ENCODE peak calls at places on chromosomes 16 and 17, in six cellular contexts. Y is PC-9, V is MM.1S, P is GM23338, K is GM23248, L is SK-N-SH. U is an unnamed sample.

GRCh38 chr17:82160081-82160480 is 52.6 kb downstream of the CCDC57 start:
- DNase-seq in K (peak; percentile 12), Y (no peak), L (no peak), V (no peak), P (no peak), U (peak; percentile 91)

GRCh38 chr17:41037853-41038350 is 3.2 kb upstream of the KRTAP1-3 start:
- DNase-seq in Y (no peak), K (no peak), L (no peak), V (no peak), P (peak; percentile 41), U (no peak)

GRCh38 chr16:11087691-11088431 is 143.5 kb downstream of the CLEC16A start:
- DNase-seq in V (no peak), L (no peak), P (peak; percentile 42), Y (no peak), K (no peak), U (no peak)

GRCh38 chr16:2773188-2773968 is 3.7 kb downstream of the ELOB start:
- DNase-seq in Y (peak; percentile 49), L (no peak), P (no peak), K (peak; percentile 68), V (no peak), U (peak; percentile 50)

GRCh38 chr17:39705786-39706348 is 6.0 kb downstream of the ERBB2 start:
- DNase-seq in L (no peak), K (no peak), P (no peak), Y (peak; percentile 96), V (no peak), U (peak; percentile 88)

GRCh38 chr17:61833536-61834203 is 29.7 kb downstream of the BRIP1 start:
- DNase-seq in K (peak; percentile 77), P (peak; percentile 19), V (no peak), Y (peak; percentile 90), L (no peak), U (peak; percentile 96)

GRCh38 chr16:54584121-54584520 is 297.5 kb upstream of the IRX3 start:
- DNase-seq in K (no peak), V (no peak), P (no peak), L (no peak), Y (peak; percentile 52), U (no peak)

GRCh38 chr17:82458885-82459424 is 414 bp downstream of the NARF start:
- DNase-seq in L (peak; percentile 76), K (peak; percentile 56), Y (no peak), P (peak; percentile 52), V (peak; percentile 21), U (peak; percentile 6)

GRCh38 chr17:43219746-43220380 is 8.2 kb downstream of the TMEM106A start:
- DNase-seq in V (no peak), P (no peak), K (no peak), Y (no peak), L (no peak), U (no peak)

GRCh38 chr16:59224426-59224825 is 490.3 kb upstream of the GOT2 start:
- DNase-seq in Y (no peak), P (no peak), K (no peak), V (no peak), L (no peak), U (no peak)

GRCh38 chr16:35642322-35642835 is 2183.0 kb downstream of the TP53TG3F start:
- DNase-seq in K (no peak), P (no peak), Y (no peak), V (no peak), L (no peak), U (no peak)

GRCh38 chr17:58156839-58157803 is 8.9 kb downstream of the OR4D1 start:
- DNase-seq in L (peak; percentile 85), P (peak; percentile 87), K (peak; percentile 26), Y (no peak), V (no peak), U (no peak)

GRCh38 chr17:82008941-82009405 is 13.7 kb downstream of the CENPX start:
- DNase-seq in Y (no peak), L (no peak), V (no peak), P (no peak), K (no peak), U (no peak)

GRCh38 chr17:4712526-4712925 is 2.1 kb downstream of the ARRB2 start:
- DNase-seq in V (no peak), P (no peak), L (no peak), Y (no peak), K (no peak), U (no peak)

GRCh38 chr16:16790597-16790996 is 411.7 kb downstream of the NPIPA7 start:
- DNase-seq in Y (no peak), L (no peak), P (no peak), K (no peak), V (no peak), U (no peak)

GRCh38 chr16:28873543-28874201 is 4.6 kb upstream of the ATP2A1 start:
- DNase-seq in K (peak; percentile 43), P (peak; percentile 78), V (peak; percentile 21), L (peak; percentile 84), Y (no peak), U (peak; percentile 28)

GRCh38 chr16:82835487-82836160 is 208.9 kb downstream of the CDH13 start:
- DNase-seq in Y (no peak), L (no peak), V (no peak), P (peak; percentile 3), K (peak; percentile 63), U (no peak)

GRCh38 chr16:70717065-70717464 is 31.2 kb upstream of the MTSS2 start:
- DNase-seq in P (no peak), V (no peak), Y (no peak), K (no peak), L (no peak), U (no peak)

GRCh38 chr16:24541534-24541933 is 2.2 kb downstream of the RBBP6 start:
- DNase-seq in P (no peak), L (no peak), V (peak; percentile 52), Y (no peak), K (no peak), U (no peak)

GRCh38 chr17:43816336-43817320 is 16.3 kb downstream of the MPP3 start:
- DNase-seq in V (no peak), K (no peak), P (no peak), Y (no peak), L (no peak), U (no peak)

GRCh38 chr16:22214893-22215292 is 8.8 kb downstream of the EEF2K start:
- DNase-seq in L (no peak), K (no peak), P (peak; percentile 48), V (no peak), Y (no peak), U (no peak)

GRCh38 chr17:82930924-82931695 is 91.3 kb upstream of the ZNF750 start:
- DNase-seq in Y (no peak), P (no peak), L (no peak), V (no peak), K (no peak), U (no peak)

GRCh38 chr17:19876524-19877161 is 8.9 kb upstream of the ULK2 start:
- DNase-seq in L (no peak), Y (no peak), P (no peak), K (no peak), V (no peak), U (no peak)

GRCh38 chr16:87259431-87259830 is 57.8 kb downstream of the C16orf95 start:
- DNase-seq in P (no peak), L (no peak), K (no peak), Y (no peak), V (no peak), U (no peak)

GRCh38 chr17:6048486-6048885 is 21.7 kb upstream of the WSCD1 start:
- DNase-seq in Y (no peak), K (no peak), V (no peak), L (no peak), P (no peak), U (no peak)

GRCh38 chr16:19291459-19291858 is 5.9 kb downstream of the CLEC19A start:
- DNase-seq in K (peak; percentile 9), P (peak; percentile 75), V (no peak), L (no peak), Y (peak; percentile 62), U (peak; percentile 20)

GRCh38 chr17:35871415-35871814 is 2.7 kb upstream of the HEATR9 start:
- DNase-seq in K (no peak), P (peak; percentile 70), V (no peak), L (no peak), Y (no peak), U (no peak)

DNA sequence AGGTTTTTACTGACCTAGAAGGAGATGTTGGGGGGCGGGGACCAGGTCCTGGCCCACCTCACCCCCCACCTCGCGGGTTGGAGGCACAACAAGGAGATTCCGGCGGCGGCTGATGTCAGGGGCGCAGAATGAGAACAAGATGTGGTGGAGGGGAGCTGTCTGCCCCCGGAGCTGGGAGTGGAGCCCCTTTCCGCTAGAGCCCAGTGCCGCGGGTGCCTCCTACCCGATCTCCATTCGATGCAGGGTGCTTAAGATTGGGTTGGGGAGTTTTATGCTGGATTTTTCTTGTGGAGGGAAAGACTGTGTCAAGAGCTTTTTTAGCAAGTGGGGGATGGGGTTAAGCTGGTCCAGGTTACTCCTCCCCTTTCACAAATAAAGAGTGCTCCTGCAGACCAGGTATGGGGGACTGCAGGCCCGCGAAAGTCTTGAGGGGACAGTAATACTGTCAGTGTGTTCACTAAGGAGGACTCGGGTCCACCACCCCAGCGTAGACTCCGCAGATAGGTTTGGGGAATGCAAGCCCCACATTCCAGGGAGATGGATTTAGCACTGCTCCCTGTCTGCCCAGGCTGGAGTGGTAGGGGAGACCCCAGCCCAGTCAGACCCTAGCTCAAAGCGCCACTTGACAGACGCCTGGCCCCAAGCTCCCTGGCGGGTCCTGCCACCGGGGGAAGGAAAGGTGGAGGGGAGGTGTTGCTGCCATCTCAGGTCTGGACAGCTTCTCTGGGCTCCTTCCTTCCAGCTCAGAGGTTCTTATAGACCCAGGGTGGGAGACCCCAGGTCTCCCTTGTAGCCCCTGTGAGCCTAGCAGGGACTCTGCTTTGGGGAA is 2.0 kb downstream of the CACNA1G start:
- DNase-seq in L (no peak), Y (no peak), V (no peak), K (peak; percentile 37), P (peak; percentile 53), U (no peak)
- H3F3A ChIP-seq in L (peaks cover 20% of the 10 kb centered on the region), Y (peaks cover 24% of the 10 kb centered on the region), V (no peaks in the 10 kb centered on the region), K (peaks cover 10% of the 10 kb centered on the region), P (peaks cover 9% of the 10 kb centered on the region), U (no peaks in the 10 kb centered on the region)

DNA sequence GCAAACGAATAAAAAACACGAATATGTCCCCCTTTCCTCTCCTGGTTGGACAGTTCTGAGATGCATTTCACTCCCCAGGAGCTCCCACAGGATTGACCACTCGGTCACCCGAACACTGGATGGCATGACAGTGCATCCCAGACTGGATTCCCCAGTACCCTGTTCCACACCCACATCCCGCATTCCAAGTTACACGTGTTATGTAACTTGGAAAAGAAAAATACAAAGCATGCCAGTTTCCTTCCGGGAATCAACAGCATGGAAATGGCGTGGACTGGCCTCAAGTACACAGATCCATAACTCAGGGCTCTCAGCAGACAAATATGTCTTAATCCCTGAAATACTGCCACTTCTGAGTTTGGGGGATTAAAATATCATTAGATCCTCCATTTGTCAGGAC is 12.6 kb upstream of the KLHL36 start:
- DNase-seq in K (no peak), V (no peak), P (no peak), Y (no peak), L (no peak), U (no peak)
- H3F3A ChIP-seq in K (no peaks in the 10 kb centered on the region), V (peaks cover 4% of the 10 kb centered on the region), P (no peaks in the 10 kb centered on the region), Y (no peaks in the 10 kb centered on the region), L (peaks cover 4% of the 10 kb centered on the region), U (no peaks in the 10 kb centered on the region)

GRCh38 chr17:8382052-8382879 is 727 bp downstream of the RPL26 start:
- DNase-seq in K (peak; percentile 42), P (no peak), V (peak; percentile 33), L (no peak), Y (no peak), U (peak; percentile 4)
- H3F3A ChIP-seq in K (peaks cover 65% of the 10 kb centered on the region), P (peaks cover 53% of the 10 kb centered on the region), V (peaks cover 51% of the 10 kb centered on the region), L (peaks cover 72% of the 10 kb centered on the region), Y (peaks cover 71% of the 10 kb centered on the region), U (peaks cover 2% of the 10 kb centered on the region)

GRCh38 chr16:51152691-51153261 is 1.7 kb upstream of the SALL1 start:
- DNase-seq in V (no peak), Y (no peak), P (peak; percentile 71), K (peak; percentile 80), L (peak; percentile 42), U (no peak)
- H3F3A ChIP-seq in V (no peaks in the 10 kb centered on the region), Y (no peaks in the 10 kb centered on the region), P (no peaks in the 10 kb centered on the region), K (peaks cover 19% of the 10 kb centered on the region), L (no peaks in the 10 kb centered on the region), U (no peaks in the 10 kb centered on the region)

GRCh38 chr16:81265658-81266451 is 27.4 kb downstream of the BCO1 start:
- DNase-seq in P (no peak), Y (no peak), L (no peak), K (peak; percentile 10), V (no peak), U (peak; percentile 31)
- H3F3A ChIP-seq in P (no peaks in the 10 kb centered on the region), Y (peaks cover 17% of the 10 kb centered on the region), L (no peaks in the 10 kb centered on the region), K (no peaks in the 10 kb centered on the region), V (no peaks in the 10 kb centered on the region), U (no peaks in the 10 kb centered on the region)